ENCODE peak calls at places on chromosomes 5 and 9, in ten cellular contexts. J is activated T-helper 1 cell treated with anti-CD3 and anti-CD28 coated beads, Interleukin-12 subunit alpha, Interleukin-12 subunit beta, Interleukin-2, Interleukin-4 antibody, amounts not matched to agents 30 ng/mL and 10 ng/mL and 1 ng/mL, durations not matched to agents 14 hours and 24 hours and 36 hours; V is neuronal stem cell; U is gastrocnemius medialis; S is H4; E is stimulated activated CD4-positive, alpha-beta T cell treated with anti-CD3 and anti-CD28 coated beads, Interleukin-12 subunit alpha, Interleukin-12 subunit beta, amount 100 ng/mL, for 24 hours; T is sigmoid colon; D is NCI-H510A treated with DMSO at 0.1 percent for 48 hours; O is ovary; G is astrocyte. W is an unnamed sample.

GRCh38 chr9:124480621-124480981 is 26.6 kb downstream of the NR5A1 start:
- DNase-seq in V (no peak), S (peak; percentile 27), D (peak; percentile 12), T (no peak), O (no peak), J (no peak), G (no peak), E (no peak), U (no peak), W (no peak)

GRCh38 chr9:691825-692363 is 149.6 kb upstream of the DMRT1 start:
- DNase-seq in S (no peak), D (no peak), O (no peak), T (no peak), U (no peak), J (no peak), G (no peak), V (no peak), E (no peak), W (no peak)

GRCh38 chr5:1405539-1406530 is 39.4 kb downstream of the SLC6A3 start:
- DNase-seq in U (no peak), O (no peak), T (peak; percentile 55), E (no peak), G (no peak), S (no peak), V (no peak), D (no peak), J (no peak), W (no peak)

GRCh38 chr5:144092510-144092909 is 77.9 kb downstream of the YIPF5 start:
- DNase-seq in T (no peak), J (no peak), U (no peak), G (no peak), D (no peak), E (no peak), O (no peak), V (no peak), S (no peak), W (no peak)

GRCh38 chr5:149708981-149709594 is 21.0 kb upstream of the PPARGC1B start:
- DNase-seq in D (no peak), U (no peak), J (no peak), V (no peak), S (no peak), T (no peak), O (no peak), E (no peak), G (no peak), W (no peak)

GRCh38 chr9:91071185-91071990 is 269.8 kb downstream of the SYK start:
- DNase-seq in E (peak; percentile 68), D (peak; percentile 85), O (no peak), S (peak; percentile 49), V (no peak), J (peak; percentile 35), G (peak; percentile 92), U (peak; percentile 85), T (no peak), W (peak; percentile 91)

GRCh38 chr9:34612788-34613390 is 992 bp upstream of the RPP25L start:
- DNase-seq in T (peak; percentile 90), J (peak; percentile 55), G (peak; percentile 38), S (peak; percentile 77), D (peak; percentile 66), V (no peak), U (no peak), O (peak; percentile 69), E (peak; percentile 62), W (peak; percentile 56)

GRCh38 chr9:105065119-105066088 is 137.4 kb upstream of the ABCA1 start:
- DNase-seq in S (peak; percentile 26), D (no peak), E (no peak), U (no peak), G (no peak), T (no peak), J (no peak), O (no peak), V (no peak), W (peak; percentile 69)

GRCh38 chr5:89351232-89351631 is 468.2 kb upstream of the MEF2C start:
- DNase-seq in T (no peak), U (no peak), O (no peak), J (no peak), G (peak; percentile 77), S (peak; percentile 30), D (no peak), E (no peak), V (no peak), W (no peak)

GRCh38 chr9:25678147-25678666 is at the start of gene TUSC1:
- DNase-seq in S (peak; percentile 77), G (peak; percentile 54), D (no peak), O (peak; percentile 83), V (peak; percentile 49), J (no peak), T (peak; percentile 93), U (peak; percentile 51), E (no peak), W (peak; percentile 74)

GRCh38 chr5:65776707-65777141 is 54.7 kb downstream of the NLN start:
- DNase-seq in S (no peak), J (no peak), G (peak; percentile 74), U (no peak), E (no peak), D (no peak), V (no peak), O (no peak), T (no peak), W (no peak)

GRCh38 chr5:8897316-8897715 is 648.6 kb downstream of the SEMA5A start:
- DNase-seq in D (no peak), T (no peak), E (no peak), O (no peak), G (no peak), J (no peak), V (no peak), U (no peak), S (no peak), W (peak; percentile 18)

GRCh38 chr5:96657068-96657467 is 5.1 kb upstream of the CAST start:
- DNase-seq in S (peak; percentile 97), D (no peak), T (no peak), J (peak; percentile 59), U (no peak), V (no peak), O (no peak), E (no peak), G (peak; percentile 96), W (peak; percentile 97)

GRCh38 chr9:104961238-104961637 is 33.3 kb upstream of the ABCA1 start:
- DNase-seq in O (no peak), U (no peak), T (no peak), V (peak; percentile 20), S (peak; percentile 88), G (peak; percentile 35), E (peak; percentile 60), J (peak; percentile 62), D (peak; percentile 63), W (peak; percentile 11)

GRCh38 chr5:154369682-154370081 is 76.1 kb upstream of the SAP30L start:
- DNase-seq in G (no peak), U (no peak), S (no peak), V (no peak), D (no peak), T (no peak), O (no peak), J (no peak), E (no peak), W (no peak)

GRCh38 chr5:37375091-37375490 is 4.0 kb upstream of the WDR70 start:
- DNase-seq in U (no peak), G (peak; percentile 37), S (no peak), D (no peak), T (no peak), E (no peak), J (no peak), O (no peak), V (no peak), W (no peak)

GRCh38 chr5:104363567-104363966 is 801.0 kb upstream of the NUDT12 start:
- DNase-seq in G (no peak), S (no peak), T (no peak), U (no peak), J (no peak), V (no peak), O (no peak), E (no peak), D (no peak), W (no peak)